ENCODE peak calls at places on chromosomes 7 and 10, in seven cellular contexts. One of them, this sample, is unnamed.

GRCh38 chr7:45116048-45116447 is 4.6 kb upstream of the TBRG4 start:
- DNase-seq in glomerular endothelial cell: no peak
- DNase-seq in mucosa of descending colon: no peak
- DNase-seq in stimulated activated CD4-positive, alpha-beta T cell treated with anti-CD3 and anti-CD28 coated beads, Interleukin-4, amount 100 ng/mL, for 48 hours: no peak
- DNase-seq in T-helper 9 cell: no peak
- DNase-seq in H54: no peak
- DNase-seq in NCI-H1694 treated with DMSO at 0.1 percent for 48 hours: no peak
- DNase-seq in this sample: no peak

GRCh38 chr7:55557666-55558188 is 14.6 kb downstream of the VOPP1 start:
- DNase-seq in glomerular endothelial cell: no peak
- DNase-seq in mucosa of descending colon: no peak
- DNase-seq in stimulated activated CD4-positive, alpha-beta T cell treated with anti-CD3 and anti-CD28 coated beads, Interleukin-4, amount 100 ng/mL, for 48 hours: no peak
- DNase-seq in T-helper 9 cell: no peak
- DNase-seq in H54: no peak
- DNase-seq in NCI-H1694 treated with DMSO at 0.1 percent for 48 hours: no peak
- DNase-seq in this sample: peak

GRCh38 chr7:99380823-99381663 is 6.5 kb downstream of the ARPC1B start:
- DNase-seq in glomerular endothelial cell: no peak
- DNase-seq in mucosa of descending colon: peak
- DNase-seq in stimulated activated CD4-positive, alpha-beta T cell treated with anti-CD3 and anti-CD28 coated beads, Interleukin-4, amount 100 ng/mL, for 48 hours: peak
- DNase-seq in T-helper 9 cell: peak
- DNase-seq in H54: no peak
- DNase-seq in NCI-H1694 treated with DMSO at 0.1 percent for 48 hours: no peak
- DNase-seq in this sample: peak

GRCh38 chr10:6416892-6417512 is 163.1 kb downstream of the PRKCQ start:
- DNase-seq in glomerular endothelial cell: no peak
- DNase-seq in mucosa of descending colon: no peak
- DNase-seq in stimulated activated CD4-positive, alpha-beta T cell treated with anti-CD3 and anti-CD28 coated beads, Interleukin-4, amount 100 ng/mL, for 48 hours: no peak
- DNase-seq in T-helper 9 cell: no peak
- DNase-seq in H54: peak
- DNase-seq in NCI-H1694 treated with DMSO at 0.1 percent for 48 hours: no peak
- DNase-seq in this sample: peak

GRCh38 chr10:132865851-132866600 is 76.3 kb downstream of the CFAP46 start:
- DNase-seq in glomerular endothelial cell: no peak
- DNase-seq in mucosa of descending colon: peak
- DNase-seq in stimulated activated CD4-positive, alpha-beta T cell treated with anti-CD3 and anti-CD28 coated beads, Interleukin-4, amount 100 ng/mL, for 48 hours: no peak
- DNase-seq in T-helper 9 cell: no peak
- DNase-seq in H54: no peak
- DNase-seq in NCI-H1694 treated with DMSO at 0.1 percent for 48 hours: no peak
- DNase-seq in this sample: no peak

GRCh38 chr7:3754488-3755365 is 453.7 kb downstream of the SDK1 start:
- DNase-seq in glomerular endothelial cell: no peak
- DNase-seq in mucosa of descending colon: no peak
- DNase-seq in stimulated activated CD4-positive, alpha-beta T cell treated with anti-CD3 and anti-CD28 coated beads, Interleukin-4, amount 100 ng/mL, for 48 hours: no peak
- DNase-seq in T-helper 9 cell: no peak
- DNase-seq in H54: peak
- DNase-seq in NCI-H1694 treated with DMSO at 0.1 percent for 48 hours: peak
- DNase-seq in this sample: no peak

GRCh38 chr10:18980084-18980629 is 68.4 kb upstream of the MALRD1 start:
- DNase-seq in glomerular endothelial cell: no peak
- DNase-seq in mucosa of descending colon: no peak
- DNase-seq in stimulated activated CD4-positive, alpha-beta T cell treated with anti-CD3 and anti-CD28 coated beads, Interleukin-4, amount 100 ng/mL, for 48 hours: no peak
- DNase-seq in T-helper 9 cell: no peak
- DNase-seq in H54: no peak
- DNase-seq in NCI-H1694 treated with DMSO at 0.1 percent for 48 hours: no peak
- DNase-seq in this sample: no peak

GRCh38 chr7:9921326-9921725 is 1052.3 kb upstream of the PHF14 start:
- DNase-seq in glomerular endothelial cell: no peak
- DNase-seq in mucosa of descending colon: no peak
- DNase-seq in stimulated activated CD4-positive, alpha-beta T cell treated with anti-CD3 and anti-CD28 coated beads, Interleukin-4, amount 100 ng/mL, for 48 hours: no peak
- DNase-seq in T-helper 9 cell: no peak
- DNase-seq in H54: no peak
- DNase-seq in NCI-H1694 treated with DMSO at 0.1 percent for 48 hours: no peak
- DNase-seq in this sample: no peak

GRCh38 chr7:24401628-24402593 is 117.9 kb downstream of the NPY start:
- DNase-seq in glomerular endothelial cell: no peak
- DNase-seq in mucosa of descending colon: no peak
- DNase-seq in stimulated activated CD4-positive, alpha-beta T cell treated with anti-CD3 and anti-CD28 coated beads, Interleukin-4, amount 100 ng/mL, for 48 hours: no peak
- DNase-seq in T-helper 9 cell: no peak
- DNase-seq in H54: no peak
- DNase-seq in NCI-H1694 treated with DMSO at 0.1 percent for 48 hours: peak
- DNase-seq in this sample: peak

GRCh38 chr10:58742141-58742540 is 229.5 kb downstream of the BICC1 start:
- DNase-seq in glomerular endothelial cell: no peak
- DNase-seq in mucosa of descending colon: no peak
- DNase-seq in stimulated activated CD4-positive, alpha-beta T cell treated with anti-CD3 and anti-CD28 coated beads, Interleukin-4, amount 100 ng/mL, for 48 hours: no peak
- DNase-seq in T-helper 9 cell: no peak
- DNase-seq in H54: no peak
- DNase-seq in NCI-H1694 treated with DMSO at 0.1 percent for 48 hours: no peak
- DNase-seq in this sample: no peak

GRCh38 chr7:348962-349755 is 59.2 kb downstream of the FOXL3 start:
- DNase-seq in glomerular endothelial cell: no peak
- DNase-seq in mucosa of descending colon: peak
- DNase-seq in stimulated activated CD4-positive, alpha-beta T cell treated with anti-CD3 and anti-CD28 coated beads, Interleukin-4, amount 100 ng/mL, for 48 hours: no peak
- DNase-seq in T-helper 9 cell: no peak
- DNase-seq in H54: no peak
- DNase-seq in NCI-H1694 treated with DMSO at 0.1 percent for 48 hours: no peak
- DNase-seq in this sample: no peak

GRCh38 chr10:14604181-14605142 is 170.2 kb downstream of the FAM107B start:
- DNase-seq in glomerular endothelial cell: no peak
- DNase-seq in mucosa of descending colon: peak
- DNase-seq in stimulated activated CD4-positive, alpha-beta T cell treated with anti-CD3 and anti-CD28 coated beads, Interleukin-4, amount 100 ng/mL, for 48 hours: peak
- DNase-seq in T-helper 9 cell: peak
- DNase-seq in H54: peak
- DNase-seq in NCI-H1694 treated with DMSO at 0.1 percent for 48 hours: peak
- DNase-seq in this sample: peak